ENCODE peak calls at places on chromosomes 5 and 9, in four cellular contexts. One of them, this sample, is unnamed.

GRCh38 chr5:57839447-57839846 is 356.8 kb upstream of the ACTBL2 start:
- DNase-seq in T follicular helper cell: no peak
- DNase-seq in HTR-8/SVneo: no peak
- DNase-seq in BJ: no peak
- DNase-seq in this sample: no peak

GRCh38 chr5:90930756-90931431 is 372.3 kb downstream of the ADGRV1 start:
- DNase-seq in T follicular helper cell: no peak
- DNase-seq in BJ: no peak
- DNase-seq in HTR-8/SVneo: no peak
- DNase-seq in this sample: no peak

GRCh38 chr9:20319641-20320337 is 302.5 kb downstream of the MLLT3 start:
- DNase-seq in T follicular helper cell: no peak
- DNase-seq in HTR-8/SVneo: no peak
- DNase-seq in BJ: peak; percentile 20
- DNase-seq in this sample: peak; percentile 15

GRCh38 chr9:31699836-31700235 is 684.6 kb upstream of the ACO1 start:
- DNase-seq in HTR-8/SVneo: no peak
- DNase-seq in T follicular helper cell: no peak
- DNase-seq in BJ: no peak
- DNase-seq in this sample: no peak

GRCh38 chr5:10485142-10485795 is 43.6 kb downstream of the ROPN1L start:
- DNase-seq in BJ: no peak
- DNase-seq in HTR-8/SVneo: peak; percentile 60
- DNase-seq in T follicular helper cell: no peak
- DNase-seq in this sample: peak; percentile 77

GRCh38 chr5:18285257-18285656 is 651.0 kb downstream of the TAF11L14 start:
- DNase-seq in HTR-8/SVneo: no peak
- DNase-seq in BJ: no peak
- DNase-seq in T follicular helper cell: no peak
- DNase-seq in this sample: no peak

GRCh38 chr5:71789746-71790145 is 70.7 kb downstream of the CARTPT start:
- DNase-seq in BJ: no peak
- DNase-seq in T follicular helper cell: no peak
- DNase-seq in HTR-8/SVneo: no peak
- DNase-seq in this sample: no peak

GRCh38 chr9:75939712-75940111 is 49.2 kb downstream of the PCSK5 start:
- DNase-seq in T follicular helper cell: no peak
- DNase-seq in BJ: no peak
- DNase-seq in HTR-8/SVneo: no peak
- DNase-seq in this sample: no peak

GRCh38 chr5:180072556-180072955 is 997 bp upstream of the RNF130 start:
- DNase-seq in T follicular helper cell: no peak
- DNase-seq in BJ: no peak
- DNase-seq in HTR-8/SVneo: no peak
- DNase-seq in this sample: no peak

GRCh38 chr9:112764837-112765236 is 14.3 kb downstream of the SNX30 start:
- DNase-seq in BJ: no peak
- DNase-seq in T follicular helper cell: no peak
- DNase-seq in HTR-8/SVneo: no peak
- DNase-seq in this sample: no peak

GRCh38 chr5:133353741-133354140 is 258.6 kb downstream of the FSTL4 start:
- DNase-seq in BJ: no peak
- DNase-seq in HTR-8/SVneo: no peak
- DNase-seq in T follicular helper cell: no peak
- DNase-seq in this sample: no peak

GRCh38 chr9:121671612-121672155 is 20.2 kb downstream of the DAB2IP start:
- DNase-seq in T follicular helper cell: no peak
- DNase-seq in HTR-8/SVneo: no peak
- DNase-seq in BJ: no peak
- DNase-seq in this sample: peak; percentile 35

GRCh38 chr5:12659675-12660074 is 755.4 kb upstream of the CTNND2 start:
- DNase-seq in BJ: no peak
- DNase-seq in T follicular helper cell: no peak
- DNase-seq in HTR-8/SVneo: no peak
- DNase-seq in this sample: no peak

GRCh38 chr5:160470437-160471341 is 49.0 kb downstream of the PTTG1 start:
- DNase-seq in T follicular helper cell: no peak
- DNase-seq in HTR-8/SVneo: no peak
- DNase-seq in BJ: no peak
- DNase-seq in this sample: peak; percentile 54

GRCh38 chr5:157463081-157463480 is 3.1 kb downstream of the NIPAL4 start:
- DNase-seq in T follicular helper cell: no peak
- DNase-seq in BJ: no peak
- DNase-seq in HTR-8/SVneo: no peak
- DNase-seq in this sample: no peak

GRCh38 chr5:103466494-103466893 is 96.1 kb downstream of the NUDT12 start:
- DNase-seq in HTR-8/SVneo: no peak
- DNase-seq in BJ: no peak
- DNase-seq in T follicular helper cell: no peak
- DNase-seq in this sample: peak; percentile 48